ENCODE peak calls at places on chromosomes 2 and 18, in five cellular contexts. D is SK-N-SH, K is cardiac muscle cell, B is GM12878, R is psoas muscle. V is an unnamed sample.
A peak's percentile ranks its signal among the peaks of the same experiment; 100 is the strongest.

GRCh38 chr2:205197468-205198129 is 484.7 kb upstream of the NRP2 start:
- DNase-seq in D (no peak), K (no peak), B (no peak), R (no peak), V (no peak)

GRCh38 chr18:21598726-21599584 is 1.5 kb downstream of the ESCO1 start:
- DNase-seq in D (no peak), K (no peak), B (no peak), R (no peak), V (no peak)

GRCh38 chr2:172440795-172441194 is 13.4 kb downstream of the ITGA6 start:
- DNase-seq in D (no peak), K (no peak), B (no peak), R (no peak), V (no peak)

GRCh38 chr2:15357922-15358321 is 203.2 kb downstream of the NBAS start:
- DNase-seq in D (no peak), K (no peak), B (no peak), R (no peak), V (no peak)

GRCh38 chr2:254231-254630 is 9.6 kb downstream of the SH3YL1 start:
- DNase-seq in D (no peak), K (no peak), B (no peak), R (no peak), V (no peak)

GRCh38 chr2:158518083-158518482 is 61.3 kb downstream of the PKP4 start:
- DNase-seq in D (no peak), K (peak; percentile 71), B (no peak), R (no peak), V (peak; percentile 25)

GRCh38 chr18:45046226-45046625 is 365.5 kb downstream of the SETBP1 start:
- DNase-seq in D (no peak), K (no peak), B (no peak), R (no peak), V (no peak)

GRCh38 chr2:157905092-157905491 is 29.0 kb upstream of the ACVR1 start:
- DNase-seq in D (no peak), K (no peak), B (no peak), R (no peak), V (no peak)

GRCh38 chr2:64785245-64785644 is 131.5 kb upstream of the SERTAD2 start:
- DNase-seq in D (no peak), K (no peak), B (no peak), R (no peak), V (no peak)

GRCh38 chr18:51069885-51070284 is 39.9 kb downstream of the SMAD4 start:
- DNase-seq in D (no peak), K (no peak), B (no peak), R (no peak), V (no peak)

DNA sequence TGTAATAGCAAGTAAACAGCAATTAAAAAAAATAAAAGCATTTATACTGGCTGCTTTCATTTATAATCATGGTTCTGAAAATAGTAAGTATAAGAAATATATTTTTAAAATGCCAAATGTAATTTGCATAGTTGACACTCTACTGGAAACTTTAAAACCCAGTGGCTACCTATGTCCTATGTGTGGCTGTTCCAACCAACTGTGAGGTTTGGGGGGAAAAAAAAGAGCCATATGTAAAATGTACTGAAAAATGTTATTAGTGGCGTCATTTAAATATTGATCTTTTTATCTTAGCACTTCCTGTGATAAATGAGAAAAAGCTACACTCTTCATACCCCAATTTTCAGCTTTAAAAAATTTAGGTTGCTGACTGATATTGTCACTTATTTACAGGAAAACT is 270.7 kb downstream of the TCF4 start:
- DNase-seq in D (no peak), K (no peak), B (no peak), R (no peak), V (no peak)
- H3K4me1 ChIP-seq in D (peaks cover 29% of the 10 kb centered on the region), K (no peaks in the 10 kb centered on the region), B (no peaks in the 10 kb centered on the region), R (peaks cover 61% of the 10 kb centered on the region), V (no peaks in the 10 kb centered on the region)

GRCh38 chr2:173752152-173752551 is 213.0 kb downstream of the SP3 start:
- DNase-seq in D (peak; percentile 11), K (peak; percentile 34), B (no peak), R (no peak), V (no peak)

GRCh38 chr2:173750332-173750731 is 214.8 kb downstream of the SP3 start:
- DNase-seq in D (no peak), K (peak; percentile 65), B (no peak), R (no peak), V (no peak)

GRCh38 chr2:173749315-173749714 is 215.9 kb downstream of the SP3 start:
- DNase-seq in D (no peak), K (peak; percentile 61), B (no peak), R (no peak), V (no peak)

GRCh38 chr2:173751245-173751975 is 213.8 kb downstream of the SP3 start:
- DNase-seq in D (no peak), K (no peak), B (no peak), R (no peak), V (no peak)

DNA sequence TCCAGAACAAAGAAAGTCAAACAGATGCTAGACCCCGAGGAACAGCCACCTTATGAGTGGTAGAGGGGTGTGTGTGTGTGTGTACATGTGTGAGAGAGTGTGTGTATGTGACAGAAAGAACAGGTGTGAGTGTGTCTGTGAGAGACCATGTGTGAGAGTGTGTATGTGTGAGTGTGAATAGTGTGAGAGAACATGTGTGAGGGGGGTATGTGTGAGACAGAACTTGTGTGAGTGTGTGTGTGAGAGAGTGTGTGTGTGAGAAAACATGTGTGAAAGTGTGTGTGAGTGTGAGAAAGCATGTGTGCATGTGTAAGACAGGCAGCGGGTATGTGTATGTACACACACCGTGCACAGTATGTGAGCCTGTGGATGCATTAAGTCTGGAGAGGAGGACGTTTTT is 214.3 kb downstream of the SP3 start:
- DNase-seq in D (no peak), K (no peak), B (no peak), R (no peak), V (no peak)
- H3K4me1 ChIP-seq in D (no peaks in the 10 kb centered on the region), K (peaks cover 36% of the 10 kb centered on the region), B (no peaks in the 10 kb centered on the region), R (no peaks in the 10 kb centered on the region), V (no peaks in the 10 kb centered on the region)

DNA sequence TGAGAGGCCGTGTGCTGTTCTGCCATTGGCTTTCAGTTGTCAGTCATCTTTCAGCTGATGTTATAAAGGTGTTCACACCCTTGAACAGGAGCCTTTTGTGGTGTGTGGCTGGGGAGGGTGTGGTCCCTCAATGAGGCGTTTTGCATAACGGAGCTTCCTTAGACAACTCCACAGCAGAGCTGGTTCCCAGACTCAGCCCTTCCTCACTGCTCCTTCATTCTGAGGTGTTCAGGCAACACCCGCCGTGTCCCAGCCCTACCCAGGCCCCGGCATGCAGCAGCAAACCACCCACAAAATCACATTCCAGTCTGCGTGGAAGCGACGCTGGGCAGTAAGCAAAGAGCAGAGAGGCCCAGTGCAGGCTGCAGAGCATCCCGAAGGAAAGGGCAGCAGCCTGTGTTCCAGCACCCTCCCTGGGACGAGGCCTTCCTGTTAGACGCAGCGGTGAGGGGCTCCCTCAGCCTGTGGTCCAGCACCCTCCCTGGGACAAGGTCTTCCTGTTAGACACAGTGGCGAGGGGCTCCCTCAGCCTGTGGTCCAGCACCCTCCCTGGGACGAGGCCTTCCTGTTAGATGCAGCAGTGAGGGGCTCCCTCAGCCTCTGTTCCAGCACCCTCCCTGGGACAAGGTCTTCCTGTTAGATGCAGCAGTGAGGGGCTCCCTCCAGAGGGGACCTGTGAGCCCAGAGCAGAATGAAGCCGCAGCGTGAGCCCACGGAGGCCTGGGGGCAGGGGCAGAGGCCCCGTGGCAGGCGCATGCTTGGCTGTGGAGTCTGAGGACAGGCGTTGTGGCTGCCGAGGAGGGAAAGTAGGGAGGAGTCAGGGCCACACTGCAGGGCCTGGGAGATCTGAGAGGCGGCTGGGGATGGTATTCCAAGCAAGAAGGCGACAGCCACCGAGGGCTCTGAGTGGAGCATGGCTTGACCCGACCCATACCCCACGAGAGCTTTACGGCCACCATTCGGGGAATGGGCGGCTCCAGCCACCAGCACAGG is 201.8 kb upstream of the HDAC4 start:
- DNase-seq in D (no peak), K (no peak), B (no peak), R (peak; percentile 23), V (no peak)
- H3K4me1 ChIP-seq in D (no peaks in the 10 kb centered on the region), K (no peaks in the 10 kb centered on the region), B (no peaks in the 10 kb centered on the region), R (no peaks in the 10 kb centered on the region), V (no peaks in the 10 kb centered on the region)

GRCh38 chr2:240568678-240569522 is 616 bp downstream of the RNPEPL1 start:
- DNase-seq in D (peak; percentile 83), K (peak; percentile 67), B (no peak), R (peak; percentile 87), V (peak; percentile 66)

GRCh38 chr2:240567872-240568677 is at the start of gene RNPEPL1:
- DNase-seq in D (peak; percentile 90), K (no peak), B (no peak), R (peak; percentile 71), V (peak; percentile 28)

GRCh38 chr2:240566203-240567136 is 1.8 kb upstream of the RNPEPL1 start:
- DNase-seq in D (peak; percentile 92), K (peak; percentile 91), B (peak; percentile 57), R (peak; percentile 95), V (peak; percentile 91)

GRCh38 chr2:240565267-240566202 is 2.7 kb upstream of the RNPEPL1 start:
- DNase-seq in D (peak; percentile 36), K (peak; percentile 92), B (peak; percentile 63), R (peak; percentile 81), V (peak; percentile 64)

DNA sequence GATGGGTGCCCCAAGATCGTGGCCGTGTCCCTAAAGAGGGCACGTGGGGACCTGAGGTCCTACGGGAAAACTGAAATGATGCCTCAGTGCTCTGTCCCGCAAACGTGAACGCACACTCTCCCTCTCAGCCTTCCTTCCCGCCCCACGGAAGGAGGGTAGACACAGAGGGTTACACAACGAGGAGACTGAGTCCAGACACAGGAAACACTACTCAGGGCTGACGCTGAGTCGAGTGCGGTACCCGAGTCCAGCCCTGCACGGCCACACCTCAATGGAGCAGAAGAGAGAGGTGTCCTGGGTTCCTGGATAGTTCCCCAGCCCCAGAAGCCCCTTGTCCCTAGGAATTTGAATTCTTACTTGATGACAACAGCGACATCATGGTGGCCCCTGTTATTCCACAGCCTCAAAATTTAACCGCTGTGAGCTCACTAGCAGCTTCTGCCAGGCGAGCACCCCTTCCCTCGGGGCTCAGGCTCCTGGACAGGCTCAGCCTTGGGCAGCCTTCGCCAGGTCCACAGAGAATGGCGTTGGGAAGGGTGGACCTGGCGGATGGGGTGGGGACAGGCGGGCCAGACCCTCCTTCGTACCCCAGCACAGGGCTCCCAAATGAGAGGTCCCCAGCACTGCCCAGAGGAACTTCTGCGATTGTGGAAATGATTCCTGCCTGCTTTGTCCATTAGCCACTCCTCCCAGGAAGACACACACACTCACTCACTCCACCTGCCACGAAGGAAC is 980 bp upstream of the RNPEPL1 start:
- DNase-seq in D (peak; percentile 41), K (no peak), B (no peak), R (peak; percentile 53), V (peak; percentile 31)
- H3K4me1 ChIP-seq in D (peaks cover 31% of the 10 kb centered on the region), K (peaks cover 20% of the 10 kb centered on the region), B (peaks cover 50% of the 10 kb centered on the region), R (peaks cover 45% of the 10 kb centered on the region), V (peaks cover 29% of the 10 kb centered on the region)

DNA sequence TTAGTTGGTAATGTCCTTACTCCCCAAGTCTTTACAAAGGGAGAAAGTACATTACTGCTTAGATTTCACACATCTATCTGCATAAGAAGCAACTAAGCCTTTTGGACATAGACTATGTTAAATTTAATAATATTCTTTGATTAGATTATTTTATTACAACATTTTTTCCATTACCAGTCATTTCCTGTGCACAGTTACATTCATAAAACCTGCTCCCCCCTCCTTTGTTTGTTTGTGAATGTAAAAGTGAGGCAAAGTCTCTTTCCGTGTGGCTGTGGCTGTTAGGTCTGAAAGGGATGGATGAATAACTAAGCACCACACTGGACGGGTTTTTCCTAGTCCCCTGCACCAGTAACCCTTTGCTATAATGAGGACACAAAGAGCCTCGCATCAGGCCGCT is 9.6 kb downstream of the PTGR3 start:
- DNase-seq in D (no peak), K (peak; percentile 11), B (no peak), R (no peak), V (no peak)
- H3K4me1 ChIP-seq in D (peaks cover 25% of the 10 kb centered on the region), K (no peaks in the 10 kb centered on the region), B (no peaks in the 10 kb centered on the region), R (peaks cover 59% of the 10 kb centered on the region), V (peaks cover 6% of the 10 kb centered on the region)

GRCh38 chr2:120533625-120534024 is 187.7 kb downstream of the INHBB start:
- DNase-seq in D (no peak), K (no peak), B (no peak), R (no peak), V (no peak)
- H3K4me1 ChIP-seq in D (no peaks in the 10 kb centered on the region), K (no peaks in the 10 kb centered on the region), B (no peaks in the 10 kb centered on the region), R (peaks cover 23% of the 10 kb centered on the region), V (no peaks in the 10 kb centered on the region)

GRCh38 chr2:51013870-51014526 is 17.9 kb downstream of the NRXN1 start:
- DNase-seq in D (peak; percentile 39), K (no peak), B (no peak), R (no peak), V (no peak)
- H3K4me1 ChIP-seq in D (no peaks in the 10 kb centered on the region), K (peaks cover 13% of the 10 kb centered on the region), B (no peaks in the 10 kb centered on the region), R (no peaks in the 10 kb centered on the region), V (no peaks in the 10 kb centered on the region)